ENCODE peak calls at places on chromosomes 2 and 18, in four cellular contexts. K is astrocyte of the spinal cord; M is OCI-LY7; L is CD4-positive, alpha-beta T cell. F is an unnamed sample.

GRCh38 chr2:86256982-86257381 is 57.7 kb downstream of the MRPL35 start:
- DNase-seq in L (no peak), M (no peak), K (no peak), F (no peak)

GRCh38 chr2:192283450-192283849 is 88.7 kb upstream of the TMEFF2 start:
- DNase-seq in M (no peak), K (no peak), L (no peak), F (no peak)

GRCh38 chr2:45610281-45611019 is 617 bp downstream of the SRBD1 start:
- DNase-seq in L (peak; percentile 44), M (peak; percentile 57), K (peak; percentile 69), F (peak; percentile 50)

GRCh38 chr2:168949324-168949723 is 48.2 kb downstream of the G6PC2 start:
- DNase-seq in M (no peak), L (no peak), K (no peak), F (no peak)

GRCh38 chr2:64982311-64982857 is 6.8 kb upstream of the SLC1A4 start:
- DNase-seq in M (no peak), K (no peak), L (no peak), F (no peak)

GRCh38 chr18:78727877-78728276 is 251.7 kb upstream of the SALL3 start:
- DNase-seq in K (no peak), L (no peak), M (no peak), F (no peak)

GRCh38 chr18:59917422-59917821 is 17.6 kb downstream of the PMAIP1 start:
- DNase-seq in K (no peak), M (no peak), L (no peak), F (no peak)

GRCh38 chr2:68974946-68975665 is 670 bp downstream of the GKN1 start:
- DNase-seq in M (no peak), K (peak; percentile 48), L (no peak), F (no peak)

GRCh38 chr2:229270551-229271410 is at the start of gene PID1:
- DNase-seq in L (no peak), M (no peak), K (peak; percentile 42), F (no peak)

GRCh38 chr2:156704612-156705011 is 268.4 kb downstream of the GPD2 start:
- DNase-seq in L (no peak), K (no peak), M (no peak), F (no peak)

GRCh38 chr2:197500503-197501179 is 462 bp downstream of the HSPE1 start:
- DNase-seq in M (peak; percentile 25), K (peak; percentile 42), L (no peak), F (no peak)

GRCh38 chr2:149928026-149928425 is 340.5 kb upstream of the MMADHC start:
- DNase-seq in L (no peak), M (no peak), K (no peak), F (no peak)

GRCh38 chr2:28422903-28423741 is 30.5 kb downstream of the FOSL2 start:
- DNase-seq in M (no peak), L (no peak), K (no peak), F (no peak)

GRCh38 chr2:193687195-193687594 is 1492.5 kb upstream of the TMEFF2 start:
- DNase-seq in M (no peak), L (no peak), K (no peak), F (no peak)

GRCh38 chr2:45293182-45293581 is 283.9 kb upstream of the SIX2 start:
- DNase-seq in L (no peak), K (no peak), M (no peak), F (peak; percentile 16)

GRCh38 chr2:30231726-30232026 is 342 bp downstream of the LBH start:
- DNase-seq in M (no peak), K (no peak), L (no peak), F (no peak)

GRCh38 chr2:85353876-85354285 is 447 bp downstream of the RETSAT start:
- DNase-seq in M (peak; percentile 20), L (no peak), K (peak; percentile 7), F (peak; percentile 36)

GRCh38 chr2:171066110-171066509 is 94.6 kb downstream of the TLK1 start:
- DNase-seq in M (no peak), L (no peak), K (no peak), F (no peak)

GRCh38 chr2:113896791-113897190 is 6.9 kb downstream of the ACTR3 start:
- DNase-seq in K (no peak), L (no peak), M (no peak), F (no peak)

GRCh38 chr2:10521891-10522448 is 73.8 kb upstream of the ODC1 start:
- DNase-seq in L (no peak), K (no peak), M (no peak), F (no peak)

GRCh38 chr2:119541476-119541875 is 2.8 kb upstream of the CFAP221 start:
- DNase-seq in M (no peak), L (no peak), K (no peak), F (no peak)

GRCh38 chr2:34652636-34653035 is 1053.5 kb upstream of the FAM98A start:
- DNase-seq in L (no peak), K (peak; percentile 6), M (peak; percentile 4), F (no peak)

GRCh38 chr2:212536385-212537310 is 2.0 kb downstream of the ERBB4 start:
- DNase-seq in L (no peak), M (no peak), K (no peak), F (no peak)

GRCh38 chr2:12183032-12183431 is 436.6 kb downstream of the LPIN1 start:
- DNase-seq in L (no peak), M (no peak), K (no peak), F (no peak)

GRCh38 chr2:112033600-112033999 is 21.5 kb upstream of the TMEM87B start:
- DNase-seq in L (no peak), M (no peak), K (peak; percentile 46), F (no peak)

GRCh38 chr2:112034924-112035323 is 20.1 kb upstream of the TMEM87B start:
- DNase-seq in M (no peak), K (no peak), L (no peak), F (no peak)

GRCh38 chr2:112031473-112031872 is 23.6 kb upstream of the TMEM87B start:
- DNase-seq in L (no peak), K (peak; percentile 30), M (no peak), F (no peak)

GRCh38 chr2:112031916-112032582 is 23.0 kb upstream of the TMEM87B start:
- DNase-seq in K (no peak), M (no peak), L (no peak), F (no peak)

DNA sequence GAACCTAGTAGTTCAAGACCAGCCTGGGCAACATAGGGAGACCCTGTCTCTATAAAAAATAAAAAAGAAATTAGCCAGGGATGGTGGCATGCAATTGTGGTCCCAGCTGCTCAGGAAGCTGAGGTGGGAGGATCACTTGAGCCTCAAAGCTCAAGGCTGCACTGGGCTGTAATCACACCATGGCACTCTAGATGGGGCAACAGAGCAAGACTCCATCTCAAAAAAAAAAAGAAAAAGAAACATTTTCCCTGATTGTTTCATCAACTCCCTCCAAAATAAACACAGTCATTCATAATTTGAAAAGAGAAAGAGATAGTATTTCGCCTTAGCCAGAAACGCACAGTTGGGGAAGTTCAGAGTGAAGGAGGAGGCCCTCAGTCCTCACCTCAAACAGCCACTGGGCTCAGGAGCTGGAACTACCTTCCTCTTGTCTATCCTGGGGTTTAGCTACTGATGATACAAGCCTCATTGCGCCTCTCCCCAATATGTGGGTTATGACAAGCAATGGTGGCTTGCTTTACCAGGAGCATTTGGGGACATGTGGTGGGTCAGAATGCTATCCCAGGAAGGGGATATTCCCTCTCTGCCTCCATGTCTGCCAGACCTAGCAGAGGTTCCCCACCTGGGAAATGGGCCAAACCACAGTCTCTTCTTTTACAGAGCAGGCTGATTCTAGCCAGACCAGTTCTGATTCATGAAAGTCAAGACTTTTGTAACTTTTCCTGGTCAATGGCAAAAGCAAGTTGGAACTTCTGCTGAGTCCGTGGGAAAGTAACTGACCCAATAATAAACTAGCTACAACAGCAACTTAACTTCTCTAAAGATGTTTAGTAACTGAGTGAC is 22.2 kb upstream of the TMEM87B start:
- DNase-seq in M (no peak), L (no peak), K (peak; percentile 79), F (peak; percentile 43)
- TF ChIP-seq CTCF in M (no peak), L (no peak), K (peak; percentile 17), F (peak; percentile 33)

DNA sequence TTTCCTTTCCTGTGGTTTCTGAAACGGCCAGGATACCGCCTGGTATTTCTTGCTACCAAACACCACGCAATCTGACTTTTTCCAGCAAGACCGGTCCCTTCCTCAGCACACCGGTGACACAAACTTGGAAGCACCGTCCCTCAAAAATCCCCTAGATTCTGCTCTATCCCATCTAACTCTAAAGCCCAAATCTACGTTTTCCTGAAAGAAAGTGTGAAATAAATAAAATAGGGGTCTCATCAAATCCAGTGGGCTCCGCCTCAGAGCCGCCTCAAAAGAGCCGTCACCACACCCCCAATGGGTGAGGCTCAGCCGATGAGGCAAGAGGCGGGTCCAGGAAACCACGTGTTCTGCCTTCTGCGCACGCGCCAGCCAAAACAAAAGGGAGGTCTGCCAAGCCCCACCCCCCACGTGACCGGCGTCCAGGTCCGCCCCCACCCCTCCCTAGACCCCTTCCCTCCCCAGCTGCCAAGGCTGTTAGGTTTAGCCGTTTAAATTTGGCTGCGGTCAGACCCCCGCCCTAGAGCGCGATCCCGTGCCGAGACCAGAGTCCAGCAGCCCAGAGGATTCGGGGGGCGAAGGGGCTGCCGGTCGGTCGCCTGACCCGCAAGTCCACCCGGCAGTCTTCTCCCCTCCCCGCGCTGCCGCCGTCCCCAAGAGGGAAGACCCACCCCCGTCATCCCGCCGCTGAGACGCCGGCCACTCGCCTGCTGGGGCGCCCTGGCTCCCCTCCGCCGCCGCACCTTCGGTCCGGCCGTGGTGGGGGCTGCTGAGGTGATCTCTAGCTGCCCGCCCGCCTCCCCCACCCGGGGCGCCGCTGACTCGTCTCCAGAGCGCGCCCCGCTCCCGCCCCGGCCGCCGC is 536 bp downstream of the KANSL1L start:
- DNase-seq in M (peak; percentile 97), L (peak; percentile 97), K (peak; percentile 97), F (peak; percentile 95)
- TF ChIP-seq CTCF in M (no peak), L (no peak), K (peak; percentile 3), F (no peak)

GRCh38 chr2:95380280-95380679 is 22.2 kb upstream of the FAHD2A start:
- DNase-seq in M (no peak), K (no peak), L (no peak), F (no peak)

GRCh38 chr2:95377724-95378123 is 24.8 kb upstream of the FAHD2A start:
- DNase-seq in K (no peak), M (no peak), L (no peak), F (no peak)

GRCh38 chr2:95381212-95382127 is 21.0 kb upstream of the FAHD2A start:
- DNase-seq in K (no peak), L (no peak), M (no peak), F (no peak)

GRCh38 chr2:95380731-95381130 is 21.8 kb upstream of the FAHD2A start:
- DNase-seq in M (no peak), K (no peak), L (no peak), F (no peak)

GRCh38 chr2:95379616-95379925 is 22.9 kb upstream of the FAHD2A start:
- DNase-seq in M (peak; percentile 44), L (no peak), K (no peak), F (no peak)
- TF ChIP-seq CTCF in M (peak; percentile 69), L (no peak), K (peak; percentile 41), F (peak; percentile 58)

GRCh38 chr2:75894170-75894569 is 183.5 kb upstream of the GCFC2 start:
- DNase-seq in K (no peak), M (no peak), L (no peak), F (no peak)

GRCh38 chr2:75892490-75892889 is 181.8 kb upstream of the GCFC2 start:
- DNase-seq in L (no peak), M (no peak), K (no peak), F (no peak)

DNA sequence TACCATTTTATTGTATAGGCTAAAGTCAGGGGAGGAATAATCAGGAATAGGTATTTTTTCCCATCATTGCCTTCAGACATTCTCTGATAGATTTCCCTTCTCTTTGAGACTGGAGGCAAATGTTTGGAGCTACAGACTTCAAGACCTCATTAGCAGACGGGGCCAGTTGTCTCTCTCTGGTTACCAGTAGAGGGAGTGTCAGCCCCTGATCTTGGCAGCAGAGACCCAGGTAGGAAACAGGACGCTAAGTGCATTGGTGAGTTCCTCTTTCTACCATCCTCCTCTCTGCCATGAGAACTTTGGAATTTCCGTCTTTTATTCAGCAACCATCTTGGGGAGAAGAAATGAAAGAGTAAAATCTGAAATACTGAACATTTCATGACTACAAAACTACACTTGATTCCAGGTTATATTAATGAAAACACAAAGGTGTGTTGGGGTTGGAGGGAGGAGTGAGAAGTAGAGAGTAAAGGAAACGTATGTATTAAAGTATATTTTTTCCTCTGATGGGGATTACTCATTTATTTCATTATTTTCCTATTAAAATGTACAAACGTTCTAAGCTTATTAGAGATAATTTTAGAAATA is 186.2 kb upstream of the GCFC2 start:
- DNase-seq in K (no peak), M (peak; percentile 42), L (no peak), F (no peak)
- TF ChIP-seq CTCF in K (peak; percentile 45), M (peak; percentile 81), L (no peak), F (no peak)

F was measured in HFFc6.